ENCODE peak calls at places on chromosomes 11 and 22, in ten cellular contexts. One of them, this sample, is unnamed.

GRCh38 chr22:21837184-21837979 is 30.1 kb downstream of the MAPK1 start:
- DNase-seq in ACHN: peak; percentile 61
- DNase-seq in GM18507: no peak
- DNase-seq in left colon: no peak
- DNase-seq in right cardiac atrium: no peak
- DNase-seq in endothelial cell: peak; percentile 7
- DNase-seq in renal cortical epithelial cell: peak; percentile 45
- DNase-seq in fibroblast of lung: peak; percentile 79
- DNase-seq in HS-5: peak; percentile 79
- DNase-seq in effector memory CD8-positive, alpha-beta T cell: no peak
- DNase-seq in this sample: no peak

GRCh38 chr22:46331496-46331895 is 4.0 kb upstream of the TRMU start:
- DNase-seq in renal cortical epithelial cell: no peak
- DNase-seq in GM18507: no peak
- DNase-seq in left colon: no peak
- DNase-seq in endothelial cell: no peak
- DNase-seq in fibroblast of lung: no peak
- DNase-seq in HS-5: no peak
- DNase-seq in right cardiac atrium: no peak
- DNase-seq in effector memory CD8-positive, alpha-beta T cell: no peak
- DNase-seq in ACHN: no peak
- DNase-seq in this sample: no peak

GRCh38 chr11:73797457-73797856 is 9.8 kb downstream of the MRPL48 start:
- DNase-seq in left colon: no peak
- DNase-seq in fibroblast of lung: no peak
- DNase-seq in renal cortical epithelial cell: no peak
- DNase-seq in HS-5: no peak
- DNase-seq in endothelial cell: no peak
- DNase-seq in ACHN: no peak
- DNase-seq in GM18507: no peak
- DNase-seq in right cardiac atrium: no peak
- DNase-seq in effector memory CD8-positive, alpha-beta T cell: no peak
- DNase-seq in this sample: no peak

GRCh38 chr11:32962016-32962415 is 53.7 kb upstream of the DEPDC7 start:
- DNase-seq in ACHN: no peak
- DNase-seq in effector memory CD8-positive, alpha-beta T cell: no peak
- DNase-seq in renal cortical epithelial cell: peak; percentile 9
- DNase-seq in left colon: no peak
- DNase-seq in HS-5: no peak
- DNase-seq in fibroblast of lung: no peak
- DNase-seq in GM18507: no peak
- DNase-seq in right cardiac atrium: no peak
- DNase-seq in endothelial cell: no peak
- DNase-seq in this sample: no peak

GRCh38 chr11:128515766-128516466 is 71.4 kb downstream of the ETS1 start:
- DNase-seq in right cardiac atrium: no peak
- DNase-seq in effector memory CD8-positive, alpha-beta T cell: no peak
- DNase-seq in HS-5: no peak
- DNase-seq in left colon: no peak
- DNase-seq in endothelial cell: no peak
- DNase-seq in renal cortical epithelial cell: no peak
- DNase-seq in GM18507: no peak
- DNase-seq in ACHN: no peak
- DNase-seq in fibroblast of lung: no peak
- DNase-seq in this sample: no peak

GRCh38 chr22:30217698-30218565 is 28.6 kb downstream of the LIF start:
- DNase-seq in HS-5: no peak
- DNase-seq in left colon: no peak
- DNase-seq in ACHN: no peak
- DNase-seq in right cardiac atrium: no peak
- DNase-seq in effector memory CD8-positive, alpha-beta T cell: no peak
- DNase-seq in GM18507: no peak
- DNase-seq in renal cortical epithelial cell: peak; percentile 56
- DNase-seq in endothelial cell: no peak
- DNase-seq in fibroblast of lung: no peak
- DNase-seq in this sample: no peak

GRCh38 chr11:69552951-69553350 is 71.5 kb downstream of the LINC01488 start:
- DNase-seq in fibroblast of lung: no peak
- DNase-seq in effector memory CD8-positive, alpha-beta T cell: no peak
- DNase-seq in renal cortical epithelial cell: no peak
- DNase-seq in right cardiac atrium: no peak
- DNase-seq in endothelial cell: no peak
- DNase-seq in left colon: no peak
- DNase-seq in ACHN: no peak
- DNase-seq in GM18507: no peak
- DNase-seq in HS-5: no peak
- DNase-seq in this sample: no peak

GRCh38 chr11:17822021-17822781 is 87.6 kb downstream of the KCNC1 start:
- DNase-seq in left colon: no peak
- DNase-seq in right cardiac atrium: peak; percentile 46
- DNase-seq in endothelial cell: no peak
- DNase-seq in fibroblast of lung: peak; percentile 90
- DNase-seq in ACHN: no peak
- DNase-seq in effector memory CD8-positive, alpha-beta T cell: no peak
- DNase-seq in GM18507: no peak
- DNase-seq in renal cortical epithelial cell: no peak
- DNase-seq in HS-5: peak; percentile 30
- DNase-seq in this sample: no peak

GRCh38 chr22:45226681-45227186 is 14.0 kb downstream of the KIAA0930 start:
- DNase-seq in GM18507: no peak
- DNase-seq in endothelial cell: no peak
- DNase-seq in HS-5: no peak
- DNase-seq in effector memory CD8-positive, alpha-beta T cell: no peak
- DNase-seq in ACHN: no peak
- DNase-seq in renal cortical epithelial cell: peak; percentile 36
- DNase-seq in left colon: no peak
- DNase-seq in fibroblast of lung: no peak
- DNase-seq in right cardiac atrium: no peak
- DNase-seq in this sample: peak; percentile 92

GRCh38 chr11:11770921-11771484 is 70.8 kb upstream of the USP47 start:
- DNase-seq in GM18507: no peak
- DNase-seq in HS-5: no peak
- DNase-seq in fibroblast of lung: no peak
- DNase-seq in ACHN: no peak
- DNase-seq in endothelial cell: no peak
- DNase-seq in right cardiac atrium: no peak
- DNase-seq in renal cortical epithelial cell: no peak
- DNase-seq in effector memory CD8-positive, alpha-beta T cell: no peak
- DNase-seq in left colon: no peak
- DNase-seq in this sample: no peak

GRCh38 chr22:42930810-42931420 is 73.8 kb upstream of the ARFGAP3 start:
- DNase-seq in HS-5: no peak
- DNase-seq in endothelial cell: no peak
- DNase-seq in ACHN: peak; percentile 33
- DNase-seq in effector memory CD8-positive, alpha-beta T cell: no peak
- DNase-seq in renal cortical epithelial cell: peak; percentile 65
- DNase-seq in fibroblast of lung: no peak
- DNase-seq in GM18507: no peak
- DNase-seq in right cardiac atrium: no peak
- DNase-seq in left colon: no peak
- DNase-seq in this sample: peak; percentile 25

GRCh38 chr11:70111269-70112016 is 33.3 kb downstream of the ANO1 start:
- DNase-seq in GM18507: no peak
- DNase-seq in renal cortical epithelial cell: no peak
- DNase-seq in right cardiac atrium: peak; percentile 75
- DNase-seq in effector memory CD8-positive, alpha-beta T cell: no peak
- DNase-seq in endothelial cell: no peak
- DNase-seq in HS-5: no peak
- DNase-seq in fibroblast of lung: peak; percentile 35
- DNase-seq in ACHN: peak; percentile 9
- DNase-seq in left colon: peak; percentile 83
- DNase-seq in this sample: peak; percentile 78

GRCh38 chr22:28711820-28712777 is 29.5 kb downstream of the CHEK2 start:
- DNase-seq in renal cortical epithelial cell: peak; percentile 100
- DNase-seq in effector memory CD8-positive, alpha-beta T cell: no peak
- DNase-seq in HS-5: peak; percentile 97
- DNase-seq in right cardiac atrium: no peak
- DNase-seq in fibroblast of lung: peak; percentile 98
- DNase-seq in left colon: no peak
- DNase-seq in ACHN: peak; percentile 83
- DNase-seq in endothelial cell: no peak
- DNase-seq in GM18507: no peak
- DNase-seq in this sample: peak; percentile 16

GRCh38 chr11:85379066-85379465 is 248.1 kb downstream of the DLG2 start:
- DNase-seq in right cardiac atrium: no peak
- DNase-seq in renal cortical epithelial cell: no peak
- DNase-seq in ACHN: no peak
- DNase-seq in HS-5: no peak
- DNase-seq in GM18507: no peak
- DNase-seq in effector memory CD8-positive, alpha-beta T cell: no peak
- DNase-seq in fibroblast of lung: no peak
- DNase-seq in left colon: no peak
- DNase-seq in endothelial cell: no peak
- DNase-seq in this sample: no peak

GRCh38 chr11:30789270-30789669 is 203.1 kb upstream of the MPPED2 start:
- DNase-seq in effector memory CD8-positive, alpha-beta T cell: no peak
- DNase-seq in ACHN: no peak
- DNase-seq in fibroblast of lung: peak; percentile 84
- DNase-seq in HS-5: peak; percentile 64
- DNase-seq in right cardiac atrium: no peak
- DNase-seq in left colon: no peak
- DNase-seq in endothelial cell: no peak
- DNase-seq in renal cortical epithelial cell: peak; percentile 89
- DNase-seq in GM18507: no peak
- DNase-seq in this sample: no peak

GRCh38 chr11:73372371-73372993 is 3.7 kb upstream of the RELT start:
- DNase-seq in GM18507: no peak
- DNase-seq in right cardiac atrium: no peak
- DNase-seq in ACHN: peak; percentile 55
- DNase-seq in effector memory CD8-positive, alpha-beta T cell: no peak
- DNase-seq in fibroblast of lung: no peak
- DNase-seq in renal cortical epithelial cell: peak; percentile 30
- DNase-seq in endothelial cell: peak; percentile 38
- DNase-seq in left colon: no peak
- DNase-seq in HS-5: no peak
- DNase-seq in this sample: peak; percentile 61

GRCh38 chr11:5476184-5476819 is 12.2 kb upstream of the OR52D1 start:
- DNase-seq in GM18507: peak; percentile 8
- DNase-seq in endothelial cell: peak; percentile 58
- DNase-seq in HS-5: peak; percentile 14
- DNase-seq in ACHN: peak; percentile 50
- DNase-seq in effector memory CD8-positive, alpha-beta T cell: peak; percentile 6
- DNase-seq in fibroblast of lung: peak; percentile 59
- DNase-seq in renal cortical epithelial cell: peak; percentile 47
- DNase-seq in left colon: peak; percentile 29
- DNase-seq in right cardiac atrium: peak; percentile 21
- DNase-seq in this sample: peak; percentile 48

GRCh38 chr11:3799143-3799542 is 1.8 kb upstream of the NUP98 start:
- DNase-seq in ACHN: no peak
- DNase-seq in endothelial cell: no peak
- DNase-seq in renal cortical epithelial cell: no peak
- DNase-seq in fibroblast of lung: no peak
- DNase-seq in effector memory CD8-positive, alpha-beta T cell: no peak
- DNase-seq in left colon: no peak
- DNase-seq in right cardiac atrium: no peak
- DNase-seq in HS-5: no peak
- DNase-seq in GM18507: no peak
- DNase-seq in this sample: no peak

GRCh38 chr11:72010529-72011233 is 12.0 kb downstream of the IL18BP start:
- DNase-seq in HS-5: no peak
- DNase-seq in GM18507: no peak
- DNase-seq in left colon: no peak
- DNase-seq in endothelial cell: no peak
- DNase-seq in right cardiac atrium: no peak
- DNase-seq in effector memory CD8-positive, alpha-beta T cell: no peak
- DNase-seq in fibroblast of lung: no peak
- DNase-seq in ACHN: no peak
- DNase-seq in renal cortical epithelial cell: no peak
- DNase-seq in this sample: no peak

GRCh38 chr11:65790902-65791650 is 4.2 kb downstream of the OVOL1 start:
- DNase-seq in endothelial cell: no peak
- DNase-seq in renal cortical epithelial cell: no peak
- DNase-seq in HS-5: no peak
- DNase-seq in fibroblast of lung: no peak
- DNase-seq in right cardiac atrium: no peak
- DNase-seq in ACHN: no peak
- DNase-seq in left colon: no peak
- DNase-seq in effector memory CD8-positive, alpha-beta T cell: no peak
- DNase-seq in GM18507: no peak
- DNase-seq in this sample: no peak

GRCh38 chr11:131889760-131890620 is 519.6 kb downstream of the NTM start:
- DNase-seq in ACHN: no peak
- DNase-seq in endothelial cell: no peak
- DNase-seq in left colon: no peak
- DNase-seq in HS-5: no peak
- DNase-seq in effector memory CD8-positive, alpha-beta T cell: no peak
- DNase-seq in renal cortical epithelial cell: no peak
- DNase-seq in GM18507: no peak
- DNase-seq in fibroblast of lung: peak; percentile 44
- DNase-seq in right cardiac atrium: no peak
- DNase-seq in this sample: no peak

GRCh38 chr11:111571829-111572501 is 30.3 kb upstream of the SIK2 start:
- DNase-seq in right cardiac atrium: no peak
- DNase-seq in fibroblast of lung: no peak
- DNase-seq in effector memory CD8-positive, alpha-beta T cell: no peak
- DNase-seq in HS-5: no peak
- DNase-seq in GM18507: no peak
- DNase-seq in renal cortical epithelial cell: peak; percentile 79
- DNase-seq in left colon: no peak
- DNase-seq in ACHN: peak; percentile 22
- DNase-seq in endothelial cell: no peak
- DNase-seq in this sample: no peak

GRCh38 chr11:117901601-117902000 is 25.1 kb upstream of the FXYD6 start:
- DNase-seq in right cardiac atrium: no peak
- DNase-seq in endothelial cell: no peak
- DNase-seq in left colon: no peak
- DNase-seq in effector memory CD8-positive, alpha-beta T cell: no peak
- DNase-seq in ACHN: no peak
- DNase-seq in renal cortical epithelial cell: no peak
- DNase-seq in GM18507: no peak
- DNase-seq in fibroblast of lung: no peak
- DNase-seq in HS-5: no peak
- DNase-seq in this sample: no peak

This sample was measured in NB4.